ENCODE peak calls at places on chromosomes 12 and 14, in four cellular contexts. H, E, V and X are unnamed samples.

GRCh38 chr14:69877492-69877891 is 1.7 kb upstream of the SMOC1 start:
- DNase-seq in E (no peak), V (no peak), H (no peak), X (peak)

GRCh38 chr14:33307691-33308369 is 369.2 kb downstream of the NPAS3 start:
- DNase-seq in H (no peak), E (no peak), V (no peak), X (no peak)

GRCh38 chr14:90900712-90901111 is 84.5 kb upstream of the TTC7B start:
- DNase-seq in V (no peak), H (no peak), E (no peak), X (no peak)

GRCh38 chr14:56118611-56119181 is 485 bp downstream of the PELI2 start:
- DNase-seq in E (no peak), V (no peak), H (no peak), X (no peak)

GRCh38 chr14:63542231-63542999 is 762 bp downstream of the PPP2R5E start:
- DNase-seq in H (peak), E (no peak), V (no peak), X (peak)

GRCh38 chr12:63306476-63306875 is 155.5 kb upstream of the AVPR1A start:
- DNase-seq in V (no peak), H (no peak), E (no peak), X (no peak)

GRCh38 chr14:28879571-28879970 is 113.0 kb downstream of the FOXG1 start:
- DNase-seq in E (no peak), H (no peak), V (no peak), X (no peak)

GRCh38 chr12:88266851-88267360 is 124.8 kb downstream of the TMTC3 start:
- DNase-seq in E (no peak), V (no peak), H (no peak), X (no peak)

GRCh38 chr14:76151398-76152332 is at the start of gene GPATCH2L:
- DNase-seq in V (peak), E (peak), H (peak), X (peak)

GRCh38 chr12:57315681-57316080 is 64.7 kb upstream of the STAC3 start:
- DNase-seq in E (no peak), H (no peak), V (no peak), X (no peak)

GRCh38 chr12:46555379-46555778 is 182.8 kb upstream of the SLC38A2 start:
- DNase-seq in V (no peak), H (no peak), E (no peak), X (no peak)

GRCh38 chr12:121939190-121939589 is 20.8 kb downstream of the CFAP251 start:
- DNase-seq in E (no peak), H (no peak), V (no peak), X (no peak)

GRCh38 chr14:76810953-76811400 is 1.7 kb downstream of the ANGEL1 start:
- DNase-seq in V (peak), E (peak), H (no peak), X (no peak)

GRCh38 chr12:11650279-11650696 is 814 bp downstream of the ETV6 start:
- DNase-seq in V (no peak), H (peak), E (no peak), X (no peak)

GRCh38 chr12:12400793-12401192 is 43.9 kb downstream of the BORCS5 start:
- DNase-seq in V (no peak), E (no peak), H (no peak), X (no peak)

GRCh38 chr12:14216405-14217294 is 148.8 kb upstream of the ATF7IP start:
- DNase-seq in E (no peak), H (no peak), V (no peak), X (no peak)

GRCh38 chr14:87640553-87640952 is 352.4 kb downstream of the GALC start:
- DNase-seq in V (no peak), H (no peak), E (peak), X (no peak)

GRCh38 chr14:87638196-87638595 is 354.8 kb downstream of the GALC start:
- DNase-seq in V (no peak), E (no peak), H (no peak), X (no peak)

GRCh38 chr14:87643005-87643404 is 350.0 kb downstream of the GALC start:
- DNase-seq in H (no peak), V (no peak), E (no peak), X (no peak)
- TF ChIP-seq NR3C1 in H (no peak), V (no peak), E (no peak), X (no peak)

GRCh38 chr12:92930421-92930820 is 1.3 kb upstream of the EEA1 start:
- DNase-seq in V (no peak), E (no peak), H (no peak), X (no peak)
- TF ChIP-seq NR3C1 in V (no peak), E (no peak), H (no peak), X (no peak)

DNA sequence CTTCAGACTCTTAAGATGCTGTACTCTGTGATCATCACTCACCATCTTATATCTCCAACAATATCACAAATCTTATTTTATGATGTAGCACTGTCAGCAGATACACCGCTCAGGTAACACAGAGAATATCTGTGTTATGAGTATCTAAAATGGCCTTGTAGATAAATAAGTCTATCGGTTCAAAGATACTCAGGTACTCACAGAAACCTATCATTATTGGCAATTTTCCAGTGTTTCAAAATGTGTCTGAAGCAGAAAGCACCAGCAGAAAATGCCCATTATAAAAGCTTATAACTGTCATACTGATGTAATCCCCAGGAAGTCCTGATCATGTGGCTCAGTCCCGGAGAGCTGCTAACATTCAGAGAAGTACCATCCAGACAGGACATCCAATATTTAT is 190.6 kb upstream of the LMNTD1 start:
- DNase-seq in V (no peak), H (no peak), E (no peak), X (no peak)
- TF ChIP-seq NR3C1 in V (no peak), H (no peak), E (no peak), X (no peak)

DNA sequence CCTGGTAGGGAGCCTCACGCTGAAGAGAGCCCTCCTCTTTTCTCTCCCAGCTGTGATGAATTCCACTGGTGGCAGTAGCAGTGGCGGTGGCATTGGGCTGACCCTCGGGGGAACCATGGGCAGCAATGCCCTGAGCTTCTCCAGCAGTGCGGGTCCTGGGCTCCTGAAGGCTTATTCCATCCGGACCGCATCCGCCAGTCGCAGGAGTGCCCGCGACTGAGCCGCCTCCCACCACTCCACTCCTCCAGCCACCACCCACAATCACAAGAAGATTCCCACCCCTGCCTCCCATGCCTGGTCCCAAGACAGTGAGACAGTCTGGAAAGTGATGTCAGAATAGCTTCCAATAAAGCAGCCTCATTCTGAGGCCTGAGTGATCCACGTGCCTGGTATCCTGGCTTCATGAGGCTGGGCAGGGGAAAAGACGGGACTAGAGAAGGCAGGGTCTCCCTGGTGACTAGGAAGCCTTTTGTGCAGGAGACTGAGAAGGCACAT is 15.5 kb downstream of the KRT7 start:
- DNase-seq in V (no peak), H (no peak), E (no peak), X (no peak)
- TF ChIP-seq NR3C1 in V (no peak), H (no peak), E (no peak), X (no peak)

GRCh38 chr14:101835166-101835557 is 73.7 kb downstream of the PPP2R5C start:
- DNase-seq in H (no peak), V (no peak), E (no peak), X (no peak)
- TF ChIP-seq NR3C1 in H (no peak), V (no peak), E (no peak), X (no peak)